ENCODE peak calls at places on chromosome 16, in nine cellular contexts. P is kidney glomerular epithelial cell; U is AG10803; E is mammary epithelial cell; Y is GM04504; H is effector CD4-positive, alpha-beta T cell; S is tibial nerve; V is dorsolateral prefrontal cortex; F is pulmonary artery endothelial cell. L is an unnamed sample.
A peak's percentile ranks its signal among the peaks of the same experiment; 100 is the strongest.

GRCh38 chr16:1134776-1135458 is 18.0 kb upstream of the CACNA1H start:
- DNase-seq in P (no peak), U (no peak), E (no peak), Y (no peak), H (no peak), S (no peak), V (no peak), F (no peak), L (no peak)

GRCh38 chr16:29007865-29008593 is 23.2 kb downstream of the LAT start:
- DNase-seq in P (peak; percentile 48), U (peak; percentile 80), E (peak; percentile 68), Y (peak; percentile 73), H (peak; percentile 59), S (no peak), V (no peak), F (no peak), L (peak; percentile 68)

GRCh38 chr16:34803683-34804416 is 1344.4 kb downstream of the TP53TG3F start:
- DNase-seq in P (no peak), U (no peak), E (no peak), Y (no peak), H (no peak), S (no peak), V (no peak), F (no peak), L (no peak)

GRCh38 chr16:2771496-2772402 is 5.3 kb downstream of the ELOB start:
- DNase-seq in P (no peak), U (no peak), E (no peak), Y (no peak), H (no peak), S (no peak), V (no peak), F (no peak), L (no peak)

GRCh38 chr16:984736-985135 is 3.2 kb downstream of the SOX8 start:
- DNase-seq in P (no peak), U (no peak), E (no peak), Y (no peak), H (no peak), S (no peak), V (no peak), F (no peak), L (no peak)

GRCh38 chr16:48720266-48720665 is 110.3 kb upstream of the N4BP1 start:
- DNase-seq in P (no peak), U (no peak), E (peak; percentile 19), Y (peak; percentile 1), H (no peak), S (no peak), V (no peak), F (no peak), L (no peak)

GRCh38 chr16:87244646-87245197 is 72.5 kb downstream of the C16orf95 start:
- DNase-seq in P (no peak), U (no peak), E (no peak), Y (no peak), H (no peak), S (no peak), V (no peak), F (no peak), L (no peak)

GRCh38 chr16:8848231-8848938 is 20.4 kb downstream of the CARHSP1 start:
- DNase-seq in P (no peak), U (no peak), E (no peak), Y (no peak), H (no peak), S (no peak), V (no peak), F (no peak), L (no peak)

GRCh38 chr16:68873635-68874471 is 30.5 kb downstream of the TANGO6 start:
- DNase-seq in P (no peak), U (no peak), E (no peak), Y (no peak), H (no peak), S (no peak), V (no peak), F (no peak), L (no peak)

GRCh38 chr16:27005386-27005785 is 61.3 kb upstream of the C16orf82 start:
- DNase-seq in P (no peak), U (no peak), E (no peak), Y (no peak), H (no peak), S (no peak), V (no peak), F (no peak), L (no peak)

GRCh38 chr16:78494105-78494504 is 394.7 kb downstream of the WWOX start:
- DNase-seq in P (no peak), U (no peak), E (no peak), Y (no peak), H (no peak), S (no peak), V (no peak), F (no peak), L (no peak)

GRCh38 chr16:66516808-66517585 is 32.9 kb downstream of the TK2 start:
- DNase-seq in P (peak; percentile 100), U (peak; percentile 98), E (peak; percentile 97), Y (peak; percentile 97), H (peak; percentile 63), S (peak; percentile 94), V (peak; percentile 95), F (peak; percentile 100), L (peak; percentile 97)

GRCh38 chr16:674968-675883 is at the start of gene RHBDL1:
- DNase-seq in P (no peak), U (peak; percentile 29), E (no peak), Y (no peak), H (no peak), S (no peak), V (peak; percentile 31), F (no peak), L (peak; percentile 48)

GRCh38 chr16:70396209-70396904 is 42.5 kb downstream of the ST3GAL2 start:
- DNase-seq in P (no peak), U (peak; percentile 37), E (no peak), Y (peak; percentile 46), H (no peak), S (no peak), V (no peak), F (no peak), L (no peak)

GRCh38 chr16:87834668-87835473 is 34.4 kb downstream of the SLC7A5 start:
- DNase-seq in P (no peak), U (no peak), E (no peak), Y (no peak), H (no peak), S (no peak), V (no peak), F (no peak), L (no peak)

GRCh38 chr16:5385115-5385514 is 287.5 kb upstream of the EEF2KMT start:
- DNase-seq in P (no peak), U (no peak), E (no peak), Y (no peak), H (no peak), S (no peak), V (no peak), F (no peak), L (no peak)

GRCh38 chr16:79653337-79654000 is 52.9 kb upstream of the MAF start:
- DNase-seq in P (no peak), U (no peak), E (no peak), Y (no peak), H (no peak), S (no peak), V (no peak), F (no peak), L (peak; percentile 5)

GRCh38 chr16:9797306-9797705 is 384.9 kb downstream of the GRIN2A start:
- DNase-seq in P (no peak), U (peak; percentile 35), E (peak; percentile 6), Y (peak; percentile 8), H (no peak), S (no peak), V (no peak), F (peak; percentile 62), L (no peak)

GRCh38 chr16:74601131-74601871 is 5.6 kb downstream of the GLG1 start:
- DNase-seq in P (no peak), U (no peak), E (peak; percentile 37), Y (no peak), H (peak; percentile 61), S (no peak), V (no peak), F (no peak), L (no peak)

GRCh38 chr16:87407511-87408112 is 15.5 kb downstream of the MAP1LC3B start:
- DNase-seq in P (no peak), U (no peak), E (peak; percentile 26), Y (no peak), H (no peak), S (no peak), V (no peak), F (peak; percentile 88), L (no peak)

GRCh38 chr16:2284797-2285576 is 17.1 kb upstream of the RNPS1 start:
- DNase-seq in P (no peak), U (no peak), E (no peak), Y (no peak), H (no peak), S (no peak), V (no peak), F (no peak), L (no peak)

GRCh38 chr16:53518550-53519416 is 15.8 kb upstream of the AKTIP start:
- DNase-seq in P (no peak), U (peak; percentile 43), E (no peak), Y (no peak), H (peak; percentile 57), S (no peak), V (no peak), F (peak; percentile 97), L (peak; percentile 42)

GRCh38 chr16:8194795-8195194 is 395.5 kb downstream of the TMEM114 start:
- DNase-seq in P (no peak), U (no peak), E (no peak), Y (no peak), H (no peak), S (no peak), V (no peak), F (no peak), L (no peak)

GRCh38 chr16:25988089-25988488 is 296.3 kb downstream of the HS3ST4 start:
- DNase-seq in P (no peak), U (no peak), E (no peak), Y (no peak), H (no peak), S (no peak), V (no peak), F (no peak), L (no peak)

GRCh38 chr16:75462804-75463203 is 1.7 kb downstream of the TMEM170A start:
- DNase-seq in P (no peak), U (no peak), E (no peak), Y (no peak), H (no peak), S (no peak), V (no peak), F (no peak), L (no peak)

GRCh38 chr16:81588326-81589081 is 143.9 kb downstream of the CMIP start:
- DNase-seq in P (no peak), U (no peak), E (no peak), Y (no peak), H (no peak), S (no peak), V (no peak), F (no peak), L (no peak)

GRCh38 chr16:3035972-3036725 is 595 bp downstream of the BICDL2 start:
- DNase-seq in P (no peak), U (no peak), E (no peak), Y (no peak), H (no peak), S (no peak), V (no peak), F (no peak), L (no peak)

GRCh38 chr16:7990864-7991263 is 599.4 kb downstream of the TMEM114 start:
- DNase-seq in P (no peak), U (no peak), E (no peak), Y (no peak), H (no peak), S (no peak), V (no peak), F (no peak), L (no peak)

GRCh38 chr16:3022697-3023414 is 886 bp downstream of the HCFC1R1 start:
- DNase-seq in P (no peak), U (peak; percentile 60), E (no peak), Y (peak; percentile 27), H (no peak), S (no peak), V (no peak), F (no peak), L (no peak)

GRCh38 chr16:58464047-58464915 is 35.7 kb upstream of the NDRG4 start:
- DNase-seq in P (no peak), U (no peak), E (peak; percentile 31), Y (no peak), H (no peak), S (no peak), V (peak; percentile 52), F (no peak), L (peak; percentile 43)